ENCODE peak calls at places on chromosome 9, in eight cellular contexts. U is colonic mucosa, P is esophagus squamous epithelium, E is AG10803, S is stomach, X is HFFc6, O is heart right ventricle, Z is fibroblast of lung. J is an unnamed sample.

GRCh38 chr9:93262537-93263310 is 78.8 kb downstream of the WNK2 start:
- DNase-seq in U (peak; percentile 38), P (no peak), E (no peak), S (peak; percentile 70), X (no peak), O (peak; percentile 23), Z (no peak), J (peak; percentile 87)

GRCh38 chr9:76650692-76651091 is 113.5 kb upstream of the PCA3 start:
- DNase-seq in U (no peak), P (no peak), E (no peak), S (no peak), X (no peak), O (no peak), Z (no peak), J (no peak)

GRCh38 chr9:33051149-33051548 is 25.3 kb downstream of the SMU1 start:
- DNase-seq in U (no peak), P (no peak), E (no peak), S (no peak), X (no peak), O (no peak), Z (no peak), J (no peak)

GRCh38 chr9:78510035-78510434 is 213.1 kb downstream of the PSAT1 start:
- DNase-seq in U (no peak), P (no peak), E (no peak), S (no peak), X (no peak), O (no peak), Z (no peak), J (peak; percentile 83)

GRCh38 chr9:71036501-71036900 is 84.9 kb downstream of the TRPM3 start:
- DNase-seq in U (no peak), P (no peak), E (no peak), S (peak; percentile 38), X (no peak), O (no peak), Z (peak; percentile 23), J (peak; percentile 43)

GRCh38 chr9:97572892-97573365 is 60.2 kb downstream of the TSTD2 start:
- DNase-seq in U (no peak), P (no peak), E (no peak), S (no peak), X (no peak), O (no peak), Z (no peak), J (no peak)

GRCh38 chr9:27485158-27485557 is 38.9 kb upstream of the IFNK start:
- DNase-seq in U (no peak), P (no peak), E (no peak), S (no peak), X (no peak), O (no peak), Z (no peak), J (no peak)

GRCh38 chr9:123473226-123473625 is 117.2 kb downstream of the CRB2 start:
- DNase-seq in U (no peak), P (no peak), E (peak; percentile 9), S (no peak), X (no peak), O (no peak), Z (no peak), J (no peak)

GRCh38 chr9:69946800-69947437 is 96.7 kb upstream of the MAMDC2 start:
- DNase-seq in U (no peak), P (no peak), E (peak; percentile 91), S (no peak), X (peak; percentile 92), O (no peak), Z (peak; percentile 95), J (no peak)

GRCh38 chr9:126805546-126806262 is 864 bp downstream of the ZBTB43 start:
- DNase-seq in U (peak; percentile 52), P (no peak), E (peak; percentile 85), S (peak; percentile 69), X (peak; percentile 63), O (peak; percentile 78), Z (peak; percentile 48), J (no peak)

GRCh38 chr9:123361731-123362560 is 5.9 kb downstream of the CRB2 start:
- DNase-seq in U (no peak), P (no peak), E (no peak), S (no peak), X (no peak), O (no peak), Z (no peak), J (no peak)

GRCh38 chr9:1087120-1087881 is 37.1 kb downstream of the DMRT2 start:
- DNase-seq in U (no peak), P (no peak), E (no peak), S (no peak), X (no peak), O (no peak), Z (no peak), J (no peak)

GRCh38 chr9:121778252-121779225 is 127.1 kb downstream of the DAB2IP start:
- DNase-seq in U (no peak), P (no peak), E (peak; percentile 24), S (no peak), X (peak; percentile 47), O (peak; percentile 16), Z (no peak), J (no peak)
- TF ChIP-seq CTCF in U (no peak), P (no peak), E (no peak), S (no peak), X (no peak), O (no peak), Z (no peak), J (no peak)

DNA sequence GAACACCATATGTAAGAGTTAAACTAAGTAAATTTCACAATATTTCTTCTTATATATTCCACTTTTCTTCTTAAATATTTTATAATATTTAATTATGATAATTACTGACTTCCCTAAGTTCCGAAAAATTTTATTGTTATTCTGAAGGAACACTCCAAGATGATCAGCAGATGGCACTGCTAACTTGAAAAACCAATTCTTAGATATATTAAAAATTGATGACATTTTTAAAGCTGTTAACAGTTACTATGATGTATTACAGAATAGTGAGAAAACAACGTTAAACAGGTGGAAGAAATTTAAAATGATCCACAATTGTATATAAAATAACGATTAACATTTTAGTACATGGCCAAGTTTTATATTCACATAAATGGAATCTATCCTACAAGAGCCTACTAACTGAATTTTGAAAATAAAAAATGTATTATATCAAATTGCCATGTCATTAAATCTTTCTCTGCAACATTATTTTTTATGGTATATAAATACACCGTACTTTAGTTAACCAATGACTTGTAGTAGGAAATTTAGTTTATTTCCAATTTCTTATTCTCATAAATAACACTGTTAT is 30.1 kb upstream of the MUSK start:
- DNase-seq in U (no peak), P (no peak), E (peak; percentile 49), S (no peak), X (peak; percentile 36), O (no peak), Z (peak; percentile 74), J (no peak)
- TF ChIP-seq CTCF in U (peak; percentile 22), P (peak; percentile 33), E (peak; percentile 59), S (peak; percentile 47), X (peak; percentile 82), O (peak; percentile 27), Z (no peak), J (peak; percentile 40)

GRCh38 chr9:31840702-31841101 is 543.7 kb upstream of the ACO1 start:
- DNase-seq in U (no peak), P (no peak), E (no peak), S (no peak), X (no peak), O (no peak), Z (no peak), J (no peak)

GRCh38 chr9:31837211-31837610 is 547.2 kb upstream of the ACO1 start:
- DNase-seq in U (no peak), P (no peak), E (no peak), S (no peak), X (no peak), O (no peak), Z (no peak), J (no peak)

DNA sequence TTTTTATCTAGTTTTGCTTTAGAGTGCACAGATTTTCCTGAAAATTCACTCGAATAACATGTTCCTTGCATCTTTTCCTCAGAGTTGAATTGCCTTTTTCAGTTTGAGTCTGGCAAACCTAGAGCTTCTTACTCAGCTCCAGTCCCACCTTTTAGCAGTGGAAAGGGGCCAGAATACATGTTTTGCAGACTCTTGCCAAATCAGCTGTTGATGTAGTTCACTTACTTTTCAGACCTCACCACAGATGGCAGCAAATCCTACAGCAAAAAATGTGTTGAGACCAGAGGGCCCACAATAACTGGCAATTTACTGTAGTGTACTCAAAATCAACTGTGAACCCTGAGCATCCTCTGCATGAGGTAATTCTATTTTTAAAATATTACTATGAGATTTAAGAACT is 545.2 kb upstream of the ACO1 start:
- DNase-seq in U (no peak), P (no peak), E (no peak), S (no peak), X (no peak), O (no peak), Z (no peak), J (peak; percentile 8)
- TF ChIP-seq CTCF in U (no peak), P (no peak), E (no peak), S (no peak), X (no peak), O (no peak), Z (no peak), J (peak; percentile 56)

GRCh38 chr9:107249665-107250285 is 33.3 kb upstream of the RAD23B start:
- DNase-seq in U (no peak), P (no peak), E (peak; percentile 49), S (no peak), X (no peak), O (no peak), Z (no peak), J (no peak)

GRCh38 chr9:107243757-107244156 is 39.3 kb upstream of the RAD23B start:
- DNase-seq in U (peak; percentile 82), P (no peak), E (peak; percentile 92), S (peak; percentile 29), X (peak; percentile 31), O (no peak), Z (peak; percentile 45), J (peak; percentile 93)

GRCh38 chr9:107249131-107249533 is 33.9 kb upstream of the RAD23B start:
- DNase-seq in U (no peak), P (no peak), E (peak; percentile 65), S (no peak), X (no peak), O (no peak), Z (no peak), J (no peak)

GRCh38 chr9:107248714-107249113 is 34.4 kb upstream of the RAD23B start:
- DNase-seq in U (no peak), P (no peak), E (no peak), S (no peak), X (no peak), O (no peak), Z (no peak), J (no peak)

GRCh38 chr9:107246259-107247254 is 36.5 kb upstream of the RAD23B start:
- DNase-seq in U (no peak), P (no peak), E (no peak), S (no peak), X (no peak), O (no peak), Z (no peak), J (no peak)
- TF ChIP-seq CTCF in U (no peak), P (no peak), E (no peak), S (no peak), X (peak; percentile 43), O (no peak), Z (no peak), J (no peak)

J was measured in LNCaP clone FGC.